ENCODE peak calls at places on chromosomes 5 and 9, in nine cellular contexts. P is mucosa of gallbladder; A is H9; V is head of caudate nucleus; H is AG08396; Q is IMR-90; T is T-helper 22 cell; J is midbrain; O is activated CD4-positive, alpha-beta T cell treated with anti-CD3 and anti-CD28 coated beads for 24 hours. W is an unnamed sample.
A peak's percentile ranks its signal among the peaks of the same experiment; 100 is the strongest.

GRCh38 chr5:172778223-172778814 is 7.3 kb upstream of the DUSP1 start:
- DNase-seq in J (no peak), O (no peak), T (no peak), H (peak; percentile 78), Q (peak; percentile 89), P (peak; percentile 93), V (no peak), A (no peak), W (no peak)

GRCh38 chr9:127629468-127630081 is 17.5 kb downstream of the STXBP1 start:
- DNase-seq in H (no peak), A (no peak), J (no peak), T (no peak), V (no peak), P (no peak), Q (peak; percentile 35), O (no peak), W (no peak)

GRCh38 chr5:33611882-33612281 is 171.1 kb downstream of the TARS1 start:
- DNase-seq in O (no peak), V (no peak), P (no peak), H (peak; percentile 31), T (no peak), A (no peak), J (no peak), Q (peak; percentile 85), W (no peak)

GRCh38 chr5:151022511-151023018 is 2.2 kb downstream of the GPX3 start:
- DNase-seq in T (no peak), Q (no peak), A (no peak), J (no peak), O (no peak), V (peak; percentile 65), H (peak; percentile 75), P (no peak), W (no peak)

GRCh38 chr5:17182494-17182893 is 34.9 kb upstream of the BASP1 start:
- DNase-seq in T (no peak), O (no peak), V (no peak), Q (peak; percentile 71), A (no peak), P (no peak), H (no peak), J (no peak), W (no peak)

GRCh38 chr9:117494401-117495130 is 79.7 kb upstream of the ASTN2 start:
- DNase-seq in V (peak; percentile 38), J (peak; percentile 52), Q (no peak), A (no peak), O (no peak), H (no peak), T (no peak), P (no peak), W (no peak)

GRCh38 chr9:135502168-135502872 is 1.8 kb downstream of the MRPS2 start:
- DNase-seq in O (no peak), T (no peak), J (no peak), V (no peak), A (no peak), Q (no peak), P (no peak), H (no peak), W (no peak)

GRCh38 chr5:174410716-174411512 is 313.5 kb upstream of the MSX2 start:
- DNase-seq in V (no peak), T (no peak), A (no peak), H (no peak), J (no peak), Q (peak; percentile 4), P (no peak), O (no peak), W (no peak)

W was measured in stimulated activated CD4-positive, alpha-beta T cell treated with anti-CD3 and anti-CD28 coated beads, Interleukin-15, amount 100 ng/mL, for 48 hours.